ENCODE peak calls at places on chromosome 16, in four cellular contexts. V is GM12878, H is HepG2, E is K562. A is an unnamed sample.

GRCh38 chr16:12902511-12903324 is 1.3 kb downstream of the SHISA9 start:
- DNase-seq in V (no peak), H (no peak), E (no peak), A (no peak)

GRCh38 chr16:78633551-78633950 is 534.1 kb downstream of the WWOX start:
- DNase-seq in V (no peak), H (no peak), E (no peak), A (no peak)

GRCh38 chr16:88655053-88655732 is 4.3 kb upstream of the CYBA start:
- DNase-seq in V (no peak), H (no peak), E (no peak), A (no peak)

GRCh38 chr16:81623365-81624102 is 155.6 kb upstream of the PLCG2 start:
- DNase-seq in V (peak; percentile 37), H (peak; percentile 50), E (peak; percentile 81), A (no peak)

GRCh38 chr16:73797115-73797514 is 499.5 kb upstream of the PSMD7 start:
- DNase-seq in V (no peak), H (no peak), E (no peak), A (no peak)

GRCh38 chr16:12323007-12323699 is 346.6 kb downstream of the SNX29 start:
- DNase-seq in V (peak; percentile 43), H (no peak), E (no peak), A (no peak)

GRCh38 chr16:77299395-77299794 is 100.2 kb downstream of the SYCE1L start:
- DNase-seq in V (peak; percentile 17), H (no peak), E (no peak), A (no peak)

GRCh38 chr16:19926449-19927390 is 42.1 kb upstream of the GPRC5B start:
- DNase-seq in V (no peak), H (peak; percentile 96), E (peak; percentile 19), A (no peak)

GRCh38 chr16:11258553-11259287 is 2.7 kb upstream of the SOCS1 start:
- DNase-seq in V (peak; percentile 68), H (peak; percentile 65), E (no peak), A (no peak)

GRCh38 chr16:87295259-87295658 is 21.9 kb downstream of the C16orf95 start:
- DNase-seq in V (no peak), H (peak; percentile 78), E (peak; percentile 88), A (peak; percentile 56)

GRCh38 chr16:31093132-31093703 is 1.4 kb downstream of the VKORC1 start:
- DNase-seq in V (no peak), H (peak; percentile 74), E (peak; percentile 81), A (peak; percentile 56)

GRCh38 chr16:56989988-56990387 is 631 bp downstream of the NLRC5 start:
- DNase-seq in V (no peak), H (no peak), E (no peak), A (no peak)

GRCh38 chr16:11556945-11557720 is 29.6 kb downstream of the LITAF start:
- DNase-seq in V (no peak), H (no peak), E (no peak), A (no peak)

GRCh38 chr16:57834936-57835335 is 32.6 kb upstream of the KIFC3 start:
- DNase-seq in V (no peak), H (no peak), E (no peak), A (no peak)

GRCh38 chr16:24850289-24850931 is 4.6 kb downstream of the SLC5A11 start:
- DNase-seq in V (no peak), H (no peak), E (no peak), A (no peak)

GRCh38 chr16:35746281-35746962 is 2287.0 kb downstream of the TP53TG3F start:
- DNase-seq in V (no peak), H (no peak), E (no peak), A (no peak)

GRCh38 chr16:80924372-80924978 is 82.2 kb downstream of the CMC2 start:
- DNase-seq in V (no peak), H (peak; percentile 54), E (peak; percentile 72), A (peak; percentile 76)

GRCh38 chr16:84033251-84034195 is 9.1 kb downstream of the SLC38A8 start:
- DNase-seq in V (no peak), H (no peak), E (no peak), A (no peak)

GRCh38 chr16:9801651-9802050 is 380.6 kb downstream of the GRIN2A start:
- DNase-seq in V (no peak), H (no peak), E (no peak), A (no peak)

GRCh38 chr16:82119405-82119804 is 50.6 kb downstream of the MPHOSPH6 start:
- DNase-seq in V (no peak), H (no peak), E (no peak), A (no peak)

GRCh38 chr16:49586466-49586865 is 212.9 kb downstream of the C16orf78 start:
- DNase-seq in V (no peak), H (no peak), E (no peak), A (no peak)

GRCh38 chr16:8370374-8371015 is 219.8 kb downstream of the TMEM114 start:
- DNase-seq in V (no peak), H (peak; percentile 28), E (peak; percentile 5), A (no peak)

GRCh38 chr16:20859699-20860098 is 40.5 kb downstream of the DCUN1D3 start:
- DNase-seq in V (no peak), H (no peak), E (no peak), A (no peak)

GRCh38 chr16:1492923-1493745 is at the start of gene TELO2:
- DNase-seq in V (no peak), H (peak; percentile 53), E (peak; percentile 87), A (peak; percentile 99)

GRCh38 chr16:1093284-1094123 is 2.5 kb downstream of the C1QTNF8 start:
- DNase-seq in V (no peak), H (peak; percentile 43), E (peak; percentile 31), A (no peak)

GRCh38 chr16:24367186-24367585 is 111.1 kb downstream of the CACNG3 start:
- DNase-seq in V (no peak), H (no peak), E (no peak), A (no peak)

GRCh38 chr16:56625140-56625942 is at the start of gene MT1E:
- DNase-seq in V (no peak), H (peak; percentile 63), E (no peak), A (no peak)

GRCh38 chr16:57797526-57798266 is 4.6 kb downstream of the KIFC3 start:
- DNase-seq in V (no peak), H (peak; percentile 91), E (no peak), A (no peak)

GRCh38 chr16:337437-337836 is 15.1 kb downstream of the AXIN1 start:
- DNase-seq in V (no peak), H (no peak), E (no peak), A (no peak)

GRCh38 chr16:69073181-69073669 is 32.2 kb upstream of the HAS3 start:
- DNase-seq in V (no peak), H (peak; percentile 38), E (no peak), A (no peak)

GRCh38 chr16:69078073-69078472 is 27.4 kb upstream of the HAS3 start:
- DNase-seq in V (no peak), H (no peak), E (no peak), A (no peak)

GRCh38 chr16:69072640-69072974 is 32.8 kb upstream of the HAS3 start:
- DNase-seq in V (no peak), H (no peak), E (no peak), A (no peak)

DNA sequence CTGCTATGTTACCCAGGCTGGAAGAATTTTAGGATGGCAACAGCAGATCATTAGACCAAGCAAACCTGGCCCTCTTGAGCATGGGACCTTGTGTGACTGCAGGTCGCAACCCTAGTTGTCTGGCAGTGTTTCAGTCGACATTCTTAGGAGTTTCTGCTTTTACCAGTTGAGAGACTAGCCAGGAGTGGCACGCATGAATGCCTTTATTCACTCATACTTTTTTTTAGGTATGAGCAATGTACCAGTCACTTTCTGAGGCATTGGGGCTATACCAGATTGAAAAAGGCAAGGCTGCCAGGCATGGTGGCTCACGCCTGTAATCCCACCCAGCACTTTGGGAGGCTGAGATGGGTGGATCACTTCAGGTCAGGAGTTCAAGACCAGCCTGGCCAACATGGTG is 28.2 kb upstream of the HAS3 start:
- DNase-seq in V (no peak), H (no peak), E (no peak), A (no peak)
- TF ChIP-seq BHLHE40 in V (no peak), H (no peak), E (no peak), A (no peak)

GRCh38 chr16:27980076-27980775 is 83.3 kb downstream of the GSG1L start:
- DNase-seq in V (no peak), H (no peak), E (no peak), A (no peak)
- TF ChIP-seq SP1 in V (no peak), H (no peak), E (no peak), A (no peak)

DNA sequence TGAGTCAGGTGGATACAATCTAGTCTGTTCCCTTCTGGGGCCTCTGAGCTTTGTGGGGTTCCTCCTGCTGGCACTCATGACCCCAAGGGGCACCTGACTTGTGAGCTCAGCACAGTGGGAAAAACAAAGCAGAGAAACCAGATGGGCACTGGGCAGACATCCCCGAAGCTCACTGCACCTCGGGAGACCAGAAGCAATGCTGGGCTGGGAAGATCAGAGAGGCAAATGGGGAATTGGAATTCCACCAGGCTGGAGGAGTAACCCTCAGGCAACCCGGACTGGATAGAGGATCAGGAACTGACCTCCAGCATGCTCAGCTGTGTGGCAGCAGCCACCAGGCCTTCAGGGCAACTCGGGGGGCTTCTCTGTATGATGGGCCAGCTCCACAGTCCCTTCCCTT is 50.3 kb downstream of the ABCC12 start:
- DNase-seq in V (no peak), H (no peak), E (no peak), A (no peak)
- TF ChIP-seq FOXK2 in V (no peak), H (no peak), E (no peak), A (no peak)

DNA sequence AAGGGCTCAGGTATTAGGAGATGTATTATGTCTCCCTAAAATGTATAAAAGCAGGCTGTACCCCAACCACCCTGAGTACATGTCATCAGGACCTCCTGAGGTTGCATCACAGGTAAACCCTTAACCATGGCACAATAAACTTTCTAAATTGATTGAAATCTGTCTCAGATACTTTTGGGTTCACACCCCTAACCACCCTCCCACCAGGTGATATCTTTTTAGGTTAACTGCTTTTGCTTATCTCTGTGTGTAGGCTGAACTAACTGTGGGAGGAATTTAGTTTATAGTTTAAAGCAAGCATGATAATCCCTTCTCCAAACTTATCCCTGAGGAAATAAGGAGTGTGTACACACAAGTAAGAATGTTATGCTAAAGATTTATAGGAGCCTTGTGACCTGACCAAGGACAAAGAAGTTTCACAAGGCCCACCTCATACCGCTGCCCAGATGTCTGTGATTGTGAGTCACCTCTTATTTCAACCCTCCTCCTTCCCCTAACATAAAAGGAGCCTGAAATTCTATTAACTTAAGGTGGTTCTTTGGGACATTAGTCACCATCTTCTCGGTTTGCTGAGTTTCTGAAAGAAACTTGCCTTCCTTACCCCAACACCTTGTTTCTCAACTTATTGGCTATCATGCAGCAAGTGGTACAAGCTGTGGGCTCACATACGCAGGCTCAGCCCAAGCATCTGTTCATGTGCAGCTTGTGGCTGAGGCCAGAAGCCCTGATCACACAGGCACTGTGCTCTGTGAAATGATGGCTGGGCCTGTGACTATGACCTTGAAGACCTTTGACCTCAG is 11.3 kb downstream of the PRSS22 start:
- DNase-seq in V (no peak), H (no peak), E (no peak), A (no peak)
- TF ChIP-seq BHLHE40 in V (no peak), H (no peak), E (no peak), A (no peak)

A was measured in HEK293T.